ENCODE peak calls at places on chromosomes 16 and 17, in six cellular contexts. W is fibroblast of lung; F is IMR-90; K is CD8-positive, alpha-beta memory T cell; M is NT2/D1; Q is naive thymus-derived CD4-positive, alpha-beta T cell. H is an unnamed sample.

GRCh38 chr16:87734644-87735043 is 31.1 kb downstream of the KLHDC4 start:
- DNase-seq in W (no peak), F (no peak), K (no peak), M (no peak), Q (no peak), H (no peak)

GRCh38 chr16:88628512-88628974 is 9.8 kb upstream of the IL17C start:
- DNase-seq in W (no peak), F (no peak), K (no peak), M (peak; percentile 63), Q (no peak), H (no peak)

GRCh38 chr16:27449434-27450188 is 47.6 kb downstream of the IL21R start:
- DNase-seq in W (no peak), F (no peak), K (peak; percentile 83), M (no peak), Q (peak; percentile 43), H (no peak)

GRCh38 chr17:27283057-27283456 is 10.9 kb upstream of the WSB1 start:
- DNase-seq in W (no peak), F (no peak), K (no peak), M (no peak), Q (no peak), H (no peak)

GRCh38 chr16:70778901-70779309 is 22.1 kb downstream of the VAC14 start:
- DNase-seq in W (peak; percentile 95), F (peak; percentile 92), K (no peak), M (peak; percentile 40), Q (no peak), H (peak; percentile 78)

GRCh38 chr16:49529646-49530045 is 156.0 kb downstream of the C16orf78 start:
- DNase-seq in W (no peak), F (no peak), K (no peak), M (no peak), Q (no peak), H (no peak)

GRCh38 chr17:42880776-42881175 is 19.8 kb upstream of the G6PC1 start:
- DNase-seq in W (no peak), F (no peak), K (no peak), M (no peak), Q (no peak), H (no peak)

GRCh38 chr17:71407972-71408371 is 712.8 kb upstream of the SOX9 start:
- DNase-seq in W (no peak), F (no peak), K (no peak), M (no peak), Q (no peak), H (no peak)

GRCh38 chr16:56355786-56356275 is 69.5 kb downstream of the AMFR start:
- DNase-seq in W (no peak), F (no peak), K (no peak), M (no peak), Q (peak; percentile 1), H (no peak)

GRCh38 chr17:29622337-29623282 is at the start of gene CORO6:
- DNase-seq in W (peak; percentile 40), F (peak; percentile 23), K (peak; percentile 62), M (peak; percentile 48), Q (peak; percentile 61), H (peak; percentile 31)

GRCh38 chr16:80778707-80779106 is 25.7 kb downstream of the CDYL2 start:
- DNase-seq in W (no peak), F (no peak), K (no peak), M (no peak), Q (no peak), H (no peak)

GRCh38 chr16:49952386-49952785 is 72.6 kb upstream of the CNEP1R1 start:
- DNase-seq in W (peak; percentile 18), F (no peak), K (no peak), M (no peak), Q (no peak), H (peak; percentile 13)

GRCh38 chr16:2497116-2497630 is 16.6 kb upstream of the ATP6V0C start:
- DNase-seq in W (peak; percentile 36), F (no peak), K (no peak), M (no peak), Q (no peak), H (no peak)

GRCh38 chr17:64777413-64778101 is 115.5 kb upstream of the SMURF2 start:
- DNase-seq in W (no peak), F (no peak), K (no peak), M (no peak), Q (no peak), H (no peak)

GRCh38 chr17:19461139-19461538 is 50.1 kb downstream of the RNF112 start:
- DNase-seq in W (no peak), F (no peak), K (no peak), M (no peak), Q (no peak), H (no peak)

GRCh38 chr17:31695456-31696090 is 163.5 kb downstream of the COPRS start:
- DNase-seq in W (peak; percentile 48), F (peak; percentile 50), K (no peak), M (no peak), Q (no peak), H (peak; percentile 75)

GRCh38 chr17:67575325-67575724 is 142.4 kb upstream of the NOL11 start:
- DNase-seq in W (no peak), F (no peak), K (no peak), M (no peak), Q (no peak), H (no peak)

GRCh38 chr16:85842848-85843247 is 43.4 kb downstream of the COX4I1 start:
- DNase-seq in W (no peak), F (no peak), K (no peak), M (no peak), Q (no peak), H (no peak)

GRCh38 chr17:66829386-66829864 is 5.5 kb upstream of the CACNG5 start:
- DNase-seq in W (peak; percentile 74), F (peak; percentile 73), K (no peak), M (peak; percentile 59), Q (no peak), H (peak; percentile 48)

GRCh38 chr17:78706271-78706915 is 75.7 kb downstream of the CYTH1 start:
- DNase-seq in W (no peak), F (peak; percentile 58), K (no peak), M (no peak), Q (no peak), H (no peak)

GRCh38 chr17:82236142-82236971 is 7.5 kb downstream of the SLC16A3 start:
- DNase-seq in W (peak; percentile 64), F (peak; percentile 47), K (peak; percentile 58), M (no peak), Q (peak; percentile 64), H (peak; percentile 62)

GRCh38 chr16:24986512-24987303 is 28.5 kb downstream of the ARHGAP17 start:
- DNase-seq in W (peak; percentile 94), F (peak; percentile 88), K (no peak), M (no peak), Q (no peak), H (peak; percentile 77)

GRCh38 chr17:72184805-72185204 is 64.0 kb downstream of the SOX9 start:
- DNase-seq in W (no peak), F (peak; percentile 62), K (no peak), M (no peak), Q (no peak), H (no peak)

GRCh38 chr16:52227851-52228250 is 319.1 kb downstream of the TOX3 start:
- DNase-seq in W (no peak), F (no peak), K (no peak), M (no peak), Q (no peak), H (no peak)

GRCh38 chr17:41190328-41190727 is 641 bp downstream of the KRTAP9-1 start:
- DNase-seq in W (no peak), F (no peak), K (no peak), M (no peak), Q (no peak), H (no peak)

GRCh38 chr17:45431531-45432404 is 902 bp downstream of the ARHGAP27 start:
- DNase-seq in W (no peak), F (peak; percentile 31), K (peak; percentile 68), M (no peak), Q (peak; percentile 44), H (no peak)

GRCh38 chr16:26645629-26646028 is 421.1 kb upstream of the C16orf82 start:
- DNase-seq in W (no peak), F (no peak), K (no peak), M (peak; percentile 32), Q (no peak), H (peak; percentile 14)

GRCh38 chr16:325375-326155 is 27.0 kb downstream of the AXIN1 start:
- DNase-seq in W (no peak), F (no peak), K (no peak), M (no peak), Q (no peak), H (no peak)

GRCh38 chr17:17538417-17539391 is 42.5 kb upstream of the RASD1 start:
- DNase-seq in W (peak; percentile 6), F (peak; percentile 6), K (no peak), M (no peak), Q (no peak), H (no peak)

GRCh38 chr16:68665501-68665900 is 20.4 kb downstream of the CDH3 start:
- DNase-seq in W (no peak), F (no peak), K (no peak), M (no peak), Q (no peak), H (no peak)

GRCh38 chr17:29699283-29699682 is 76.6 kb upstream of the CORO6 start:
- DNase-seq in W (no peak), F (no peak), K (no peak), M (no peak), Q (no peak), H (no peak)

GRCh38 chr16:51148674-51149228 is 2.3 kb downstream of the SALL1 start:
- DNase-seq in W (no peak), F (no peak), K (no peak), M (no peak), Q (no peak), H (no peak)
- H3K4me3 ChIP-seq in W (no peak overlapping the region), F (peak overlapping the region; percentile 89), K (no peak overlapping the region), M (peak overlapping the region; percentile 93), Q (no peak overlapping the region), H (peak overlapping the region; percentile 51)

GRCh38 chr16:35744716-35745115 is 2285.3 kb downstream of the TP53TG3F start:
- DNase-seq in W (no peak), F (no peak), K (no peak), M (no peak), Q (no peak), H (peak; percentile 39)
- H3K9me3 ChIP-seq in W (no peaks in the 10 kb centered on the region), F (peaks cover 22% of the 10 kb centered on the region), K (no peaks in the 10 kb centered on the region), M (peaks cover 25% of the 10 kb centered on the region), Q (no peaks in the 10 kb centered on the region), H (no peaks in the 10 kb centered on the region)

GRCh38 chr17:75759457-75759856 is 5.5 kb downstream of the GALK1 start:
- DNase-seq in W (no peak), F (no peak), K (no peak), M (no peak), Q (no peak), H (no peak)
- H3K4me3 ChIP-seq in W (no peak overlapping the region), F (no peak overlapping the region), K (no peak overlapping the region), M (no peak overlapping the region), Q (no peak overlapping the region), H (no peak overlapping the region)

GRCh38 chr16:35573407-35573806 is 2114.0 kb downstream of the TP53TG3F start:
- DNase-seq in W (no peak), F (no peak), K (no peak), M (no peak), Q (no peak), H (no peak)

GRCh38 chr16:35570946-35571345 is 2111.5 kb downstream of the TP53TG3F start:
- DNase-seq in W (no peak), F (no peak), K (no peak), M (no peak), Q (no peak), H (no peak)

GRCh38 chr16:35574454-35575431 is 2115.3 kb downstream of the TP53TG3F start:
- DNase-seq in W (no peak), F (no peak), K (no peak), M (no peak), Q (no peak), H (no peak)

GRCh38 chr16:35574011-35574410 is 2114.6 kb downstream of the TP53TG3F start:
- DNase-seq in W (no peak), F (no peak), K (no peak), M (no peak), Q (no peak), H (no peak)

GRCh38 chr16:35572186-35572585 is 2112.8 kb downstream of the TP53TG3F start:
- DNase-seq in W (no peak), F (no peak), K (no peak), M (no peak), Q (no peak), H (no peak)
- H3K9me3 ChIP-seq in W (no peaks in the 10 kb centered on the region), F (peaks cover 34% of the 10 kb centered on the region), K (peaks cover 4% of the 10 kb centered on the region), M (no peaks in the 10 kb centered on the region), Q (no peaks in the 10 kb centered on the region), H (no peaks in the 10 kb centered on the region)

H was measured in MG63.